ENCODE peak calls at places on chromosomes 1 and 21, in five cellular contexts. C is activated naive CD8-positive, alpha-beta T cell treated with anti-CD3 and anti-CD28 coated beads for 36 hours; G is activated naive CD4-positive, alpha-beta T cell treated with anti-CD3 and anti-CD28 coated beads, Interleukin-2, amount 50 U/mL, for 16 hours; L is stimulated activated CD8-positive, alpha-beta memory T cell treated with anti-CD3 and anti-CD28 coated beads, Interleukin-4, amount 100 ng/mL, for 24 hours; R is AG08396. S is an unnamed sample.

GRCh38 chr1:152505083-152505482 is 5.5 kb upstream of the LCE5A start:
- DNase-seq in G (no peak), C (no peak), R (no peak), L (no peak), S (no peak)

GRCh38 chr21:15275615-15276228 is 210.9 kb upstream of the NRIP1 start:
- DNase-seq in G (no peak), R (no peak), C (no peak), L (no peak), S (no peak)

GRCh38 chr21:37028579-37028978 is 22.1 kb downstream of the RIPPLY3 start:
- DNase-seq in G (no peak), L (no peak), C (no peak), R (no peak), S (no peak)

GRCh38 chr1:41305576-41306365 is 55.5 kb upstream of the FOXO6 start:
- DNase-seq in G (no peak), R (no peak), L (no peak), C (no peak), S (no peak)

GRCh38 chr21:35375115-35375514 is 326.0 kb upstream of the RUNX1 start:
- DNase-seq in C (no peak), L (no peak), G (no peak), R (peak), S (no peak)

GRCh38 chr1:168330285-168330684 is 49.6 kb downstream of the TBX19 start:
- DNase-seq in G (no peak), R (no peak), L (no peak), C (no peak), S (no peak)

GRCh38 chr1:91569411-91570104 is 68.9 kb downstream of the CDC7 start:
- DNase-seq in R (peak), G (no peak), L (no peak), C (no peak), S (no peak)

GRCh38 chr1:75159154-75159553 is 25.0 kb downstream of the LHX8 start:
- DNase-seq in L (no peak), R (no peak), G (no peak), C (no peak), S (no peak)

GRCh38 chr1:25468037-25468436 is 37.3 kb downstream of the MACO1 start:
- DNase-seq in L (no peak), C (no peak), R (no peak), G (no peak), S (no peak)

GRCh38 chr1:91015794-91016550 is 5.9 kb downstream of the ZNF644 start:
- DNase-seq in G (no peak), L (no peak), C (no peak), R (no peak), S (no peak)

GRCh38 chr1:210400043-210400840 is 71.5 kb downstream of the HHAT start:
- DNase-seq in R (peak), L (peak), G (peak), C (peak), S (peak)

GRCh38 chr1:151056574-151056973 is 2.8 kb downstream of the CDC42SE1 start:
- DNase-seq in C (no peak), G (no peak), R (no peak), L (no peak), S (peak)

GRCh38 chr1:106554294-106554693 is 502.2 kb upstream of the PRMT6 start:
- DNase-seq in C (no peak), G (no peak), R (no peak), L (no peak), S (no peak)

GRCh38 chr1:178397678-178398077 is 99.1 kb downstream of the CLEC20A start:
- DNase-seq in C (no peak), L (no peak), R (no peak), G (no peak), S (no peak)

GRCh38 chr1:27599605-27600499 is 4.1 kb downstream of the AHDC1 start:
- DNase-seq in L (no peak), G (no peak), C (no peak), R (no peak), S (no peak)

GRCh38 chr1:39410915-39411436 is 80.5 kb upstream of the BMP8A start:
- DNase-seq in C (peak), L (peak), G (peak), R (peak), S (peak)

GRCh38 chr1:33228935-33229487 is 27.3 kb upstream of the ZNF362 start:
- DNase-seq in R (peak), G (no peak), L (no peak), C (no peak), S (no peak)

GRCh38 chr1:202112864-202113689 is 9.6 kb upstream of the GPR37L1 start:
- DNase-seq in C (no peak), L (no peak), G (no peak), R (no peak), S (no peak)

GRCh38 chr1:243499248-243499647 is 243.4 kb downstream of the SDCCAG8 start:
- DNase-seq in L (no peak), C (no peak), G (no peak), R (no peak), S (no peak)

GRCh38 chr1:188463919-188464318 is 1635.2 kb downstream of the PLA2G4A start:
- DNase-seq in C (no peak), G (no peak), R (no peak), L (no peak), S (no peak)

GRCh38 chr1:209534496-209535250 is 48.8 kb upstream of the CAMK1G start:
- DNase-seq in R (no peak), C (no peak), L (no peak), G (no peak), S (no peak)

GRCh38 chr1:8465692-8466091 is 147.8 kb downstream of the SLC45A1 start:
- DNase-seq in L (no peak), R (no peak), G (no peak), C (no peak), S (no peak)

GRCh38 chr1:177948336-177948972 is 21.4 kb downstream of the SEC16B start:
- DNase-seq in L (no peak), R (peak), G (no peak), C (peak), S (no peak)

GRCh38 chr1:75999034-75999433 is 66.8 kb upstream of the ASB17 start:
- DNase-seq in L (no peak), G (no peak), C (no peak), R (no peak), S (no peak)

GRCh38 chr1:23953020-23953419 is 6.6 kb upstream of the PNRC2 start:
- DNase-seq in G (no peak), L (no peak), C (no peak), R (no peak), S (no peak)

GRCh38 chr1:8213676-8214075 is 104.2 kb upstream of the SLC45A1 start:
- DNase-seq in R (no peak), G (no peak), C (no peak), L (no peak), S (no peak)

GRCh38 chr1:59006309-59006698 is 222.5 kb upstream of the JUN start:
- DNase-seq in R (no peak), C (no peak), G (no peak), L (no peak), S (no peak)

GRCh38 chr1:180053594-180054567 is 99.3 kb downstream of the CEP350 start:
- DNase-seq in R (no peak), L (no peak), G (no peak), C (no peak), S (no peak)

GRCh38 chr1:11013160-11013531 is 692 bp downstream of the TARDBP start:
- DNase-seq in L (no peak), R (no peak), G (no peak), C (no peak), S (no peak)

GRCh38 chr21:28439852-28440251 is 552.8 kb downstream of the LTN1 start:
- DNase-seq in L (no peak), R (no peak), C (no peak), G (no peak), S (no peak)

GRCh38 chr1:66564250-66564649 is 30.3 kb downstream of the SGIP1 start:
- DNase-seq in L (no peak), R (peak), C (no peak), G (no peak), S (no peak)

GRCh38 chr1:54001620-54002019 is 16.4 kb downstream of the LDLRAD1 start:
- DNase-seq in L (no peak), G (no peak), C (no peak), R (no peak), S (no peak)

GRCh38 chr1:164716992-164717703 is 158.2 kb downstream of the PBX1 start:
- DNase-seq in G (no peak), C (no peak), L (no peak), R (no peak), S (no peak)